ENCODE peak calls at places on chromosomes 3 and 15, in six cellular contexts. F is GOT3, G is epithelial cell of esophagus, V is LoVo, X is NCI-H345, H is psoas muscle. W is an unnamed sample.

GRCh38 chr3:187694801-187695200 is 7.6 kb downstream of the RTP2 start:
- DNase-seq in G (no peak), V (peak), F (no peak), X (no peak), H (no peak), W (no peak)

GRCh38 chr15:64640146-64640868 is 135.1 kb downstream of the RBPMS2 start:
- DNase-seq in V (no peak), F (no peak), X (no peak), H (no peak), G (no peak), W (no peak)

GRCh38 chr3:16319307-16319706 is 54.3 kb downstream of the OXNAD1 start:
- DNase-seq in F (no peak), G (peak), X (no peak), V (no peak), H (no peak), W (peak)

GRCh38 chr15:85742186-85742751 is 52.5 kb downstream of the KLHL25 start:
- DNase-seq in G (no peak), X (peak), H (no peak), V (no peak), F (no peak), W (no peak)

GRCh38 chr3:170634663-170635096 is 48.8 kb upstream of the SLC7A14 start:
- DNase-seq in F (no peak), G (no peak), X (no peak), H (no peak), V (no peak), W (no peak)

GRCh38 chr15:20349774-20350498 is 191.7 kb downstream of the GOLGA6L6 start:
- DNase-seq in V (no peak), F (no peak), H (peak), G (no peak), X (no peak), W (no peak)

GRCh38 chr15:75061272-75061671 is 37.9 kb downstream of the PPCDC start:
- DNase-seq in V (no peak), F (no peak), X (no peak), G (no peak), H (no peak), W (no peak)

GRCh38 chr3:425094-425493 is 228.5 kb downstream of the CHL1 start:
- DNase-seq in F (no peak), V (no peak), H (no peak), G (no peak), X (no peak), W (no peak)

GRCh38 chr15:66189291-66189690 is 64.3 kb downstream of the MEGF11 start:
- DNase-seq in V (no peak), G (no peak), F (no peak), X (no peak), H (no peak), W (no peak)

GRCh38 chr3:134249442-134249841 is 1.2 kb downstream of the RYK start:
- DNase-seq in V (no peak), G (no peak), F (no peak), X (no peak), H (no peak), W (no peak)

GRCh38 chr15:36529296-36530011 is 50.0 kb upstream of the CDIN1 start:
- DNase-seq in F (no peak), X (no peak), G (no peak), V (no peak), H (no peak), W (no peak)

GRCh38 chr3:47011371-47011770 is 31.9 kb downstream of the NBEAL2 start:
- DNase-seq in G (no peak), H (no peak), F (no peak), X (no peak), V (no peak), W (no peak)

GRCh38 chr15:33089878-33090757 is 104.4 kb downstream of the FMN1 start:
- DNase-seq in F (no peak), H (no peak), V (peak), G (peak), X (peak), W (peak)

GRCh38 chr3:189534546-189534945 is 96.6 kb upstream of the TP63 start:
- DNase-seq in H (no peak), X (no peak), V (no peak), F (no peak), G (no peak), W (no peak)

GRCh38 chr3:78022232-78022631 is 982.3 kb downstream of the ROBO2 start:
- DNase-seq in F (no peak), H (no peak), X (no peak), G (no peak), V (no peak), W (no peak)

GRCh38 chr3:188036375-188036985 is 117.5 kb upstream of the LPP start:
- DNase-seq in G (peak), H (no peak), V (no peak), X (no peak), F (no peak), W (no peak)

GRCh38 chr15:39530446-39531342 is 50.2 kb upstream of the THBS1 start:
- DNase-seq in F (no peak), G (no peak), X (peak), V (no peak), H (no peak), W (no peak)

GRCh38 chr3:83941990-83942710 is 1016.6 kb upstream of the CADM2 start:
- DNase-seq in H (peak), F (no peak), V (no peak), X (no peak), G (no peak), W (no peak)

GRCh38 chr3:176906046-176906905 is 291.0 kb downstream of the TBL1XR1 start:
- DNase-seq in G (peak), X (peak), V (peak), F (no peak), H (no peak), W (no peak)

GRCh38 chr3:23945903-23946751 is 1.0 kb downstream of the NR1D2 start:
- DNase-seq in G (peak), H (peak), V (peak), F (peak), X (peak), W (peak)

GRCh38 chr15:67574981-67575632 is 32.6 kb downstream of the MAP2K5 start:
- DNase-seq in G (no peak), X (no peak), F (no peak), H (no peak), V (no peak), W (no peak)